ENCODE peak calls at places on chromosomes 7 and 10, in ten cellular contexts. U is right lobe of liver; Q is stimulated activated naive B cell treated with anti-CD40 and anti-IgM and Interleukin-4, amounts not matched to agents 10 μg/mL and 1 μg/mL and 100 μg/mL, for 72 hours; N is activated CD8-positive, alpha-beta T cell treated with anti-CD3 and anti-CD28 coated beads for 36 hours; G is activated CD4-positive, alpha-beta T cell treated with anti-CD3 and anti-CD28 coated beads for 36 hours; W is lung; I is pancreas; C is activated T-cell treated with anti-CD3 and anti-CD28 coated beads, Interleukin-2, amount 50 U/mL, for 72 hours; A is RWPE2; O is HepG2. V is an unnamed sample.

GRCh38 chr10:99292159-99292558 is 37.0 kb upstream of the CNNM1 start:
- ATAC-seq in U (no peak), Q (no peak), N (no peak), W (peak; percentile 80), A (peak; percentile 92), G (no peak), I (peak; percentile 30), O (no peak), C (no peak), V (no peak)

GRCh38 chr10:8042864-8043568 is 11.5 kb upstream of the GATA3 start:
- ATAC-seq in U (no peak), G (no peak), Q (no peak), A (no peak), C (no peak), W (no peak), O (no peak), N (no peak), I (no peak), V (no peak)

GRCh38 chr10:43859016-43859525 is 210.4 kb upstream of the ZNF32 start:
- ATAC-seq in I (no peak), G (no peak), N (no peak), A (no peak), C (no peak), W (no peak), U (no peak), Q (no peak), O (no peak), V (no peak)

GRCh38 chr10:79468841-79469585 is 23.6 kb upstream of the ZCCHC24 start:
- ATAC-seq in W (no peak), C (no peak), N (no peak), U (no peak), O (no peak), Q (no peak), G (no peak), I (no peak), A (no peak), V (no peak)

GRCh38 chr7:31312864-31313263 is 27.7 kb downstream of the NEUROD6 start:
- ATAC-seq in N (no peak), Q (no peak), G (no peak), C (no peak), U (no peak), I (no peak), A (no peak), W (no peak), O (no peak), V (no peak)

GRCh38 chr7:192701-193536 is 548 bp downstream of the FAM20C start:
- ATAC-seq in A (no peak), G (no peak), U (peak; percentile 5), C (peak; percentile 14), I (peak; percentile 19), N (peak; percentile 8), O (no peak), W (no peak), Q (peak; percentile 12), V (no peak)

GRCh38 chr10:99941942-99942835 is 67.6 kb downstream of the DNMBP start:
- ATAC-seq in O (no peak), C (no peak), G (no peak), U (no peak), Q (no peak), I (no peak), A (peak; percentile 45), W (no peak), N (no peak), V (peak; percentile 33)

GRCh38 chr7:15389073-15389472 is 172.7 kb downstream of the AGMO start:
- ATAC-seq in Q (no peak), G (no peak), N (no peak), U (no peak), W (no peak), O (no peak), C (no peak), A (no peak), I (no peak), V (peak; percentile 61)

GRCh38 chr10:30462513-30462912 is 28.5 kb downstream of the MAP3K8 start:
- ATAC-seq in Q (peak; percentile 25), G (no peak), W (no peak), A (no peak), I (no peak), O (no peak), C (no peak), U (no peak), N (no peak), V (no peak)

GRCh38 chr10:122774269-122774668 is 71.4 kb downstream of the CUZD1 start:
- ATAC-seq in G (no peak), I (peak; percentile 69), N (no peak), Q (no peak), A (no peak), O (no peak), W (no peak), C (no peak), U (no peak), V (no peak)

GRCh38 chr10:101311440-101312067 is 42.4 kb upstream of the BTRC start:
- ATAC-seq in I (peak; percentile 72), Q (no peak), O (peak; percentile 57), U (peak; percentile 28), G (no peak), N (no peak), C (no peak), A (no peak), W (no peak), V (no peak)

GRCh38 chr10:70492786-70493659 is 14.5 kb downstream of the PALD1 start:
- ATAC-seq in W (no peak), G (no peak), N (no peak), U (peak; percentile 36), O (no peak), A (peak; percentile 46), I (peak; percentile 11), C (no peak), Q (peak; percentile 81), V (no peak)

GRCh38 chr10:87918254-87918859 is 54.9 kb downstream of the PTEN start:
- ATAC-seq in U (no peak), W (no peak), Q (no peak), A (no peak), C (peak; percentile 45), G (no peak), N (peak; percentile 20), I (no peak), O (no peak), V (no peak)

GRCh38 chr7:113292105-113292504 is 173.8 kb upstream of the SMIM30 start:
- ATAC-seq in Q (no peak), G (no peak), U (peak; percentile 18), W (no peak), O (no peak), A (peak; percentile 14), N (no peak), I (no peak), C (no peak), V (no peak)

GRCh38 chr7:100951888-100952560 is 2.7 kb downstream of the MUC3A start:
- ATAC-seq in O (peak; percentile 16), I (no peak), C (peak; percentile 76), W (no peak), Q (no peak), N (peak; percentile 49), G (peak; percentile 62), U (no peak), A (peak; percentile 17), V (no peak)

GRCh38 chr10:27153855-27154198 is 357 bp downstream of the YME1L1 start:
- ATAC-seq in A (peak; percentile 20), I (peak; percentile 6), W (no peak), O (peak; percentile 17), G (peak; percentile 9), N (peak; percentile 7), C (peak; percentile 15), Q (peak; percentile 4), U (peak; percentile 18), V (peak; percentile 21)

GRCh38 chr7:153475240-153475639 is 577.0 kb upstream of the DPP6 start:
- ATAC-seq in N (no peak), U (no peak), A (no peak), Q (no peak), G (no peak), C (no peak), O (no peak), I (no peak), W (no peak), V (no peak)

GRCh38 chr7:44964384-44964830 is 14.4 kb downstream of the MYO1G start:
- ATAC-seq in N (peak; percentile 18), G (peak; percentile 15), O (peak; percentile 45), U (no peak), I (no peak), W (no peak), A (peak; percentile 18), C (peak; percentile 6), Q (peak; percentile 22), V (peak; percentile 68)

GRCh38 chr10:3090914-3091313 is 23.6 kb downstream of the PFKP start:
- ATAC-seq in I (peak; percentile 79), N (no peak), U (peak; percentile 43), O (peak; percentile 37), G (no peak), A (peak; percentile 43), C (no peak), Q (no peak), W (no peak), V (peak; percentile 46)

GRCh38 chr7:6290345-6290744 is 17.9 kb upstream of the CYTH3 start:
- ATAC-seq in A (peak; percentile 70), Q (no peak), O (peak; percentile 58), I (no peak), N (no peak), G (no peak), C (no peak), W (peak; percentile 19), U (no peak), V (peak; percentile 31)

GRCh38 chr10:70820976-70821750 is 5.4 kb downstream of the SGPL1 start:
- ATAC-seq in Q (peak; percentile 44), A (no peak), O (no peak), N (peak; percentile 65), U (no peak), G (peak; percentile 90), W (no peak), I (no peak), C (peak; percentile 90), V (no peak)

GRCh38 chr10:70354566-70355233 is 27.7 kb downstream of the LRRC20 start:
- ATAC-seq in N (no peak), O (no peak), U (no peak), G (no peak), A (no peak), C (no peak), Q (peak; percentile 24), I (no peak), W (no peak), V (no peak)

GRCh38 chr10:86871563-86872183 is 85.7 kb downstream of the MMRN2 start:
- ATAC-seq in O (no peak), I (peak; percentile 34), Q (no peak), A (no peak), W (no peak), G (no peak), U (no peak), N (no peak), C (no peak), V (peak; percentile 61)

GRCh38 chr10:86170255-86171153 is 196.1 kb downstream of the GRID1 start:
- ATAC-seq in C (no peak), U (no peak), Q (peak; percentile 86), N (no peak), O (no peak), W (no peak), I (no peak), A (no peak), G (no peak), V (no peak)

GRCh38 chr7:2622869-2623697 is 8.7 kb upstream of the TTYH3 start:
- ATAC-seq in N (no peak), U (peak; percentile 45), Q (no peak), C (no peak), W (peak; percentile 30), O (peak; percentile 69), A (no peak), I (peak; percentile 42), G (no peak), V (no peak)

GRCh38 chr7:29146888-29147609 is 712 bp upstream of the CPVL start:
- ATAC-seq in A (peak; percentile 58), I (peak; percentile 61), U (peak; percentile 76), N (no peak), G (no peak), O (peak; percentile 72), W (no peak), Q (no peak), C (no peak), V (no peak)

GRCh38 chr10:78944658-78945333 is 124.0 kb upstream of the ZMIZ1 start:
- ATAC-seq in G (no peak), U (peak; percentile 38), C (no peak), N (peak; percentile 24), O (peak; percentile 52), Q (no peak), A (no peak), I (peak; percentile 77), W (peak; percentile 62), V (peak; percentile 99)